ENCODE peak calls at places on chromosomes 1 and 21, in seven cellular contexts. A is Panc1, R is MCF 10A, D is heart right ventricle, N is fibroblast of lung, X is cardiac muscle cell, I is fibroblast of villous mesenchyme. H is an unnamed sample.

GRCh38 chr1:33085332-33085731 is 4.4 kb downstream of the AZIN2 start:
- DNase-seq in A (no peak), R (no peak), D (no peak), N (no peak), X (no peak), I (no peak), H (no peak)

GRCh38 chr1:68230901-68231626 is 1.3 kb downstream of the WLS start:
- DNase-seq in A (no peak), R (no peak), D (peak), N (no peak), X (peak), I (no peak), H (no peak)

GRCh38 chr1:180953791-180954721 is 41.4 kb downstream of the KIAA1614 start:
- DNase-seq in A (no peak), R (no peak), D (peak), N (peak), X (peak), I (peak), H (peak)

GRCh38 chr21:46151989-46152938 is 3.1 kb downstream of the FTCD start:
- DNase-seq in A (no peak), R (no peak), D (no peak), N (no peak), X (no peak), I (no peak), H (no peak)

GRCh38 chr1:145719230-145720079 is at the start of gene CD160:
- DNase-seq in A (no peak), R (no peak), D (no peak), N (no peak), X (no peak), I (no peak), H (no peak)

GRCh38 chr1:10339815-10340214 is 59.0 kb upstream of the PGD start:
- DNase-seq in A (no peak), R (peak), D (peak), N (peak), X (peak), I (peak), H (peak)

GRCh38 chr1:157363660-157364140 is 188.6 kb downstream of the FCRL5 start:
- DNase-seq in A (peak), R (peak), D (no peak), N (peak), X (peak), I (peak), H (peak)

GRCh38 chr1:226021406-226022200 is 22.5 kb upstream of the SDE2 start:
- DNase-seq in A (no peak), R (no peak), D (no peak), N (no peak), X (no peak), I (no peak), H (no peak)

GRCh38 chr1:171881466-171881865 is 40.2 kb downstream of the DNM3 start:
- DNase-seq in A (no peak), R (no peak), D (no peak), N (peak), X (no peak), I (no peak), H (no peak)

GRCh38 chr1:234608720-234609527 is 1.1 kb downstream of the IRF2BP2 start:
- DNase-seq in A (no peak), R (peak), D (peak), N (peak), X (peak), I (peak), H (peak)

GRCh38 chr1:214002472-214002871 is 14.7 kb downstream of the PROX1 start:
- DNase-seq in A (no peak), R (peak), D (no peak), N (peak), X (peak), I (peak), H (peak)

GRCh38 chr1:202015677-202015952 is 5.2 kb downstream of the ELF3 start:
- DNase-seq in A (no peak), R (no peak), D (no peak), N (no peak), X (no peak), I (no peak), H (no peak)

GRCh38 chr1:183925947-183926346 is 111.6 kb downstream of the COLGALT2 start:
- DNase-seq in A (no peak), R (no peak), D (no peak), N (no peak), X (no peak), I (no peak), H (no peak)

GRCh38 chr21:28959367-28960099 is 33.1 kb downstream of the LTN1 start:
- DNase-seq in A (no peak), R (peak), D (no peak), N (peak), X (peak), I (peak), H (peak)

GRCh38 chr1:226109829-226110248 is 47.3 kb downstream of the H3-3A start:
- DNase-seq in A (no peak), R (peak), D (peak), N (peak), X (peak), I (peak), H (peak)

GRCh38 chr1:27971674-27972073 is 11.9 kb downstream of the XKR8 start:
- DNase-seq in A (no peak), R (peak), D (peak), N (peak), X (peak), I (peak), H (peak)

GRCh38 chr1:25031601-25031965 is 101.5 kb upstream of the RUNX3 start:
- DNase-seq in A (no peak), R (no peak), D (no peak), N (no peak), X (no peak), I (no peak), H (no peak)

GRCh38 chr1:163250382-163250974 is 47.8 kb upstream of the RGS5 start:
- DNase-seq in A (no peak), R (no peak), D (no peak), N (no peak), X (no peak), I (no peak), H (no peak)

DNA sequence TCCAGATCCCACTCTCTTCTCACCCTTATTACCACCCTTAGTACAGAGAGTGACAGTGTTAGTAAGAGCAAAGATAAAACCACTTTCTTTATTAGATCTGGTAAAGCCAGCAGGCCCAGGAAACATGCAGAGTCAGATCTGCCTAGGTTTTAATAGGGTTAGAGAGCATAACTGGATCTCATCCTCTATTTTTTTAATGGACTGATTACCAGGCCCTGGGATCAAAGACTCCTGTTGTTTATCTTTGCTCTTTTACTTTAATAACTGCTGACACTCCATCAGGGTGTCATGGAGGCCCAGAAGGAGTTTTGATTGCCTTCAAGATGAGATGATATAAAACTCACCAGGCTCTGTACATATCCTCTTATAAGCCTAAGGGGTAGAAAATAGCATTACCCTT is 45.3 kb upstream of the RGS5 start:
- DNase-seq in A (no peak), R (no peak), D (no peak), N (no peak), X (no peak), I (no peak), H (no peak)
- TF ChIP-seq CTCF in A (no peak), R (no peak), D (no peak), N (no peak), X (no peak), I (no peak), H (no peak)

DNA sequence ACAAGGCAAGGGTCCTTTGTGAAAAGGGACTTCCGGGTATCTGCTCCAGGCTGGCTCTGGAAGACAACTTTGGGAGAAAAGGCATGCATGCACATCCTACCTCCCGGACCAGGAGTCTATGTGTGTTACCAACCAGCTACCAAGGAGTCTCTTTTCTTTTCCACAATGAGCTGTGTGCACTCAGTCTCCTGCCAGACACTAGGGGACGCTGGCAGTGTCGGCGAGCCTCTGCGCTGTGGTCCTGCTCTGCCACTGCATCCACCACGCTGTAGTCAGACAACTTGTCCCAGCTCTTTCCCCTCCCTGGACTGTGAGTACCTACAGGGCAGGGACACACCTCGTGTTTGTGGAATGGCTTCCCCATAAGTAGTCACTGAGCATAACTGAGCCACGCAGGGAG is 5.1 kb upstream of the SSR2 start:
- DNase-seq in A (no peak), R (no peak), D (peak), N (peak), X (peak), I (peak), H (peak)
- TF ChIP-seq CTCF in A (peak), R (no peak), D (no peak), N (peak), X (peak), I (peak), H (peak)

DNA sequence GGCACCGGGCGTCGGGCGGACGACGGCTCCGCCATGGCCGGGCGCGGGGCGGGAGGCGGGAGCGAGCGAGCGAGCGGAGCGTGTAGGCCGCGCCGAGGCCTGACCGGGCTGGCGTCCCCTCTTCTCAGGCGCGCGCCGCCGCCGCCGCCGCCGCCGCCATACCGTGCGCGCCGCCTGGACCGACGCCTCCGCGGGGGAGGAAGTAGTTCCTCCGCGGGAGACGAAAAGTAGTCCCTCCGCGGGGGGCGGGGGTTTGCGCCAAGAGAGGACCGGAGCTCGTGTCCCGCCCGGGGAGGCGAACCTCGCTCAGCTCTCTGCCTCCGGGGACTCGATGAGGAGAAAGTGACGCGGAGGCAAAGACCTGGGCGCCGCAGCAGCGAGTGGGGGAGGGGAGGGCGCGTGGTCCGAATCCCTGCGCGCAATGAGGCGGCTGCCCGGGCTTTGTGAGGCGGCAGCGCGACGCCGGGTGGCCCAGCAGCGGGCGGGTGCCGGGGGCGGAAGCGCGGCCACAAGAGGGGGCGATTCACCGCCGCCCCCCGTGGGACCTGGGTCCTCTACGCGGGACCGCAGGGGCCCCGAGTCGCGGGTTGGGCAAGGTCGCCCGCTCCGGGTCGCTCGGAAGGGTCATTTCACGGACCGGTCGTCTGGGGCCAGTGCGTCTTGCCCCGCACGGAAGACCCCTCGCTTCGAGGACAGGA is at the start of gene BRWD1:
- DNase-seq in A (peak), R (peak), D (peak), N (peak), X (peak), I (peak), H (peak)
- TF ChIP-seq CTCF in A (no peak), R (no peak), D (no peak), N (no peak), X (peak), I (peak), H (no peak)

GRCh38 chr1:119372493-119373086 is 4.0 kb downstream of the HAO2 start:
- DNase-seq in A (no peak), R (peak), D (peak), N (peak), X (peak), I (peak), H (peak)
- TF ChIP-seq CTCF in A (peak), R (no peak), D (no peak), N (no peak), X (peak), I (peak), H (no peak)

GRCh38 chr1:13469343-13469742 is 44.5 kb downstream of the LRRC38 start:
- DNase-seq in A (no peak), R (peak), D (no peak), N (no peak), X (peak), I (peak), H (no peak)
- TF ChIP-seq CTCF in A (peak), R (peak), D (no peak), N (no peak), X (no peak), I (peak), H (no peak)

DNA sequence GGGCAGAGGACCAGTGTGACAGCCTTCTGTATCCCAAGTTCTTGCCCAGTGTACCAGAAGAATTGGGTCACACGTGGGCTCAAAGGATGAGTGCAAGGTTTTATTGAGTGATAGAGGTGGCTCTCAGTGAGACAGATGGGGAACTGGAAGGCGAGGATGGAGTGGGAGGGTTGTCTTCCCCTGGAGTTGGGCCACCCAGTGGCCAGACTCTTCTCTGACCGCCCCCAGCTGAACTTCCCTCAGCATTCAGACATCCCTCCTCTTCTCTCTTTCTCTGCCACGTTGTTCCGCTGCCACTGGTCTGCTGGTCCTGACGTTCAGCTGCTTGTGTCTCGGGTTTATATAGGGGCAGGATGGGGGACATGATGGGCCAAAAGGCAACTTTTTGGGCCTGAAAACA is 150.1 kb upstream of the IVNS1ABP start:
- DNase-seq in A (no peak), R (no peak), D (no peak), N (no peak), X (no peak), I (no peak), H (no peak)
- TF ChIP-seq CTCF in A (no peak), R (no peak), D (no peak), N (no peak), X (no peak), I (no peak), H (no peak)

H was measured in fibroblast of mammary gland.